ENCODE peak calls at places on chromosomes 12 and 14, in five cellular contexts. F is adrenal gland; S is heart right ventricle; I is cardiac muscle cell; A is CD8-positive, alpha-beta memory T cell. M is an unnamed sample.

GRCh38 chr14:71703477-71703876 is 228.8 kb upstream of the RGS6 start:
- DNase-seq in F (no peak), A (no peak), S (peak; percentile 31), I (peak; percentile 13), M (no peak)

GRCh38 chr14:98161366-98161765 is 1110.6 kb downstream of the BCL11B start:
- DNase-seq in F (no peak), I (no peak), S (no peak), A (no peak), M (no peak)

GRCh38 chr14:105075364-105076295 is 10.4 kb upstream of the GPR132 start:
- DNase-seq in I (no peak), A (no peak), S (peak; percentile 60), F (no peak), M (no peak)

GRCh38 chr14:51517116-51517515 is 134.6 kb upstream of the FRMD6 start:
- DNase-seq in I (no peak), F (no peak), S (peak; percentile 14), A (no peak), M (no peak)

GRCh38 chr14:58789106-58789505 is 151.3 kb downstream of the DACT1 start:
- DNase-seq in F (no peak), A (no peak), S (no peak), I (no peak), M (no peak)

GRCh38 chr14:58297412-58297761 is 968 bp upstream of the ARID4A start:
- DNase-seq in S (no peak), A (no peak), I (no peak), F (no peak), M (no peak)

GRCh38 chr14:94046696-94047250 is 20.6 kb downstream of the OTUB2 start:
- DNase-seq in S (no peak), I (no peak), A (no peak), F (peak; percentile 24), M (no peak)

GRCh38 chr14:80095623-80096022 is 115.7 kb downstream of the DIO2 start:
- DNase-seq in F (no peak), I (no peak), S (no peak), A (no peak), M (no peak)

GRCh38 chr14:104977008-104977680 is 1.0 kb downstream of the AHNAK2 start:
- DNase-seq in A (peak; percentile 47), I (no peak), F (no peak), S (no peak), M (no peak)

GRCh38 chr12:29582677-29583076 is 85.2 kb upstream of the OVCH1 start:
- DNase-seq in F (peak; percentile 62), A (no peak), S (peak; percentile 23), I (no peak), M (no peak)

GRCh38 chr14:65019944-65020566 is 33.4 kb downstream of the FNTB start:
- DNase-seq in A (no peak), F (peak; percentile 51), I (peak; percentile 82), S (peak; percentile 33), M (no peak)

GRCh38 chr14:75229923-75230792 is 48.5 kb upstream of the FOS start:
- DNase-seq in S (peak; percentile 83), A (peak; percentile 82), I (no peak), F (no peak), M (peak; percentile 39)

GRCh38 chr14:74945261-74945851 is 10.0 kb downstream of the PGF start:
- DNase-seq in F (peak; percentile 58), A (no peak), S (no peak), I (peak; percentile 60), M (no peak)

GRCh38 chr14:32224731-32225377 is 21.8 kb upstream of the RNU6-8 start:
- DNase-seq in S (peak; percentile 30), F (peak; percentile 60), I (peak; percentile 40), A (no peak), M (no peak)

GRCh38 chr14:29126361-29126760 is 359.8 kb downstream of the FOXG1 start:
- DNase-seq in A (no peak), F (no peak), I (no peak), S (no peak), M (no peak)

GRCh38 chr12:30970559-30971202 is 44.1 kb downstream of the TSPAN11 start:
- DNase-seq in S (peak; percentile 31), I (no peak), F (no peak), A (no peak), M (no peak)

GRCh38 chr12:105418821-105419291 is 88.4 kb downstream of the C12orf75 start:
- DNase-seq in F (no peak), S (no peak), I (no peak), A (no peak), M (no peak)

GRCh38 chr12:6463211-6463610 is 7.3 kb downstream of the VAMP1 start:
- DNase-seq in I (no peak), S (no peak), A (no peak), F (no peak), M (peak; percentile 77)

GRCh38 chr14:104676694-104677505 is 12.5 kb upstream of the INF2 start:
- DNase-seq in F (peak; percentile 52), A (no peak), S (no peak), I (peak; percentile 49), M (no peak)

GRCh38 chr14:105151131-105151837 is 17.3 kb downstream of the JAG2 start:
- DNase-seq in I (no peak), A (peak; percentile 42), F (no peak), S (no peak), M (no peak)

GRCh38 chr14:67079836-67080235 is 109.4 kb upstream of the GARIN2 start:
- DNase-seq in I (no peak), S (no peak), F (no peak), A (no peak), M (no peak)

GRCh38 chr12:4909397-4909733 is 340 bp upstream of the KCNA1 start:
- DNase-seq in S (no peak), A (no peak), F (no peak), I (no peak), M (no peak)

GRCh38 chr12:92058664-92059063 is 87.0 kb downstream of the BTG1 start:
- DNase-seq in A (no peak), I (no peak), S (no peak), F (no peak), M (no peak)

GRCh38 chr12:74725154-74725553 is 187.5 kb downstream of the ATXN7L3B start:
- DNase-seq in F (no peak), I (peak; percentile 4), A (no peak), S (no peak), M (no peak)

GRCh38 chr12:104729610-104730446 is 228.3 kb downstream of the SLC41A2 start:
- DNase-seq in S (no peak), F (no peak), I (no peak), A (peak; percentile 26), M (no peak)

GRCh38 chr12:121955258-121956040 is 37.1 kb downstream of the CFAP251 start:
- DNase-seq in I (peak; percentile 40), A (no peak), F (no peak), S (no peak), M (no peak)

GRCh38 chr14:55706893-55707292 is 126.9 kb downstream of the KTN1 start:
- DNase-seq in S (no peak), F (no peak), I (no peak), A (no peak), M (no peak)
- H3K4me1 ChIP-seq in S (peaks cover 13% of the 10 kb centered on the region), F (no peaks in the 10 kb centered on the region), I (peaks cover 6% of the 10 kb centered on the region), A (no peaks in the 10 kb centered on the region), M (no peaks in the 10 kb centered on the region)

DNA sequence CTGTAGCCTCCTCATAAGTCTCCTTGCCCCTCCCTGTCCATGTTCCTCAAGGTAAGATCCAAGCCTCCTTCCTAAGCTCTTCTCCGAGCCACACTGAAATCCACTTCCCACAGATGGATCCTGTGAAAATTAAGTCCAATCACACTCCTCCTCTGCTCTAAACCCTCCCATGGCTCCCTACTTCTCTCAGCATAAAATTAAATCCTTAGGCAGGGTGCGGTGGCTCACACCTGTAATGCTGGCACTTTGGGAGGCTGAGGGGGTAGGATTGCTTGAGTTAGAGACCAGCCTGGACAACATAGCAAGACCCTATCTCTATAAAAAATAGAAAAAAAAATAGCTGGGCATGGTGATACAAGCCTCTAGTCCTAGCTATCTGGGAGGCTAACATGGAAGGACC is 2.3 kb downstream of the PHETA1 start:
- DNase-seq in A (no peak), F (no peak), I (no peak), S (no peak), M (no peak)
- H3K4me1 ChIP-seq in A (peaks cover 20% of the 10 kb centered on the region), F (peaks cover 28% of the 10 kb centered on the region), I (no peaks in the 10 kb centered on the region), S (peaks cover 56% of the 10 kb centered on the region), M (peaks cover 20% of the 10 kb centered on the region)

DNA sequence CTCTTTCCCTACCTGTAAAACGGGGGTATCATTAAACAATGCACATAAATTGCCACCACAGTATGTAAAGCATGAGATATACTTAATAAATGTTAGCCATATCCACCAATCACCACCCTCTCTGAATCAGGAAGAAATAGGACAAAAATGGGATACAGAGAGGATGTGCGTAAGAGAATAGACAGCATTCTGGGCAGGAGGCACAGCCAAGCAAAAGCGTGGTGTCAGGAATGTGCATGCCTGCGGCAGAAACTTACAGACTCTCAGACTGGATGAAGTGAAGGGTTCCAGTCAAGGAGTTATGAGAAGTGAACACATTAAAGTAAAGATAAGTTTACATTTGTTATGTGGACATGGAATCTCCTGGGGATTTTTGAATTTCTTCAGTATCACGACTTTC is 121.7 kb upstream of the MDM1 start:
- DNase-seq in S (no peak), F (no peak), A (no peak), I (no peak), M (no peak)
- H3K4me1 ChIP-seq in S (peaks cover 52% of the 10 kb centered on the region), F (peaks cover 40% of the 10 kb centered on the region), A (peaks cover 71% of the 10 kb centered on the region), I (no peaks in the 10 kb centered on the region), M (peaks cover 59% of the 10 kb centered on the region)

GRCh38 chr12:27541031-27541719 is 17.2 kb downstream of the PPFIBP1 start:
- DNase-seq in S (no peak), A (no peak), F (no peak), I (no peak), M (no peak)
- H3K4me1 ChIP-seq in S (peaks cover 87% of the 10 kb centered on the region), A (no peaks in the 10 kb centered on the region), F (peaks cover 27% of the 10 kb centered on the region), I (peaks cover 16% of the 10 kb centered on the region), M (no peaks in the 10 kb centered on the region)